ENCODE peak calls at places on chromosomes 16 and 17, in six cellular contexts. F, W, H, R, A and Z are unnamed samples.

GRCh38 chr16:29699324-29700219 is 20.6 kb downstream of the QPRT start:
- DNase-seq in A (no peak), F (no peak), W (no peak), R (no peak), H (no peak), Z (no peak)

GRCh38 chr17:80026359-80027042 is 9.2 kb downstream of the TBC1D16 start:
- DNase-seq in R (no peak), W (no peak), H (no peak), F (peak), A (no peak), Z (no peak)

GRCh38 chr17:44878627-44879221 is 20.5 kb downstream of the EFTUD2 start:
- DNase-seq in A (peak), R (peak), H (peak), F (peak), W (no peak), Z (peak)

GRCh38 chr16:27642753-27643152 is 92.8 kb downstream of the KATNIP start:
- DNase-seq in W (no peak), H (peak), F (no peak), R (no peak), A (no peak), Z (no peak)

GRCh38 chr17:77801545-77802332 is 156.8 kb upstream of the TNRC6C start:
- DNase-seq in H (no peak), F (no peak), W (no peak), A (no peak), R (no peak), Z (no peak)

GRCh38 chr17:82241183-82241925 is 12.5 kb downstream of the SLC16A3 start:
- DNase-seq in W (peak), R (no peak), F (peak), A (peak), H (no peak), Z (peak)

GRCh38 chr17:34312080-34312479 is 7.2 kb upstream of the CCL8 start:
- DNase-seq in F (no peak), W (no peak), R (no peak), A (peak), H (no peak), Z (no peak)

GRCh38 chr16:88649195-88649923 is 1.5 kb downstream of the CYBA start:
- DNase-seq in F (no peak), W (no peak), H (no peak), R (no peak), A (no peak), Z (no peak)

GRCh38 chr17:21282231-21282630 is 2.3 kb upstream of the MAP2K3 start:
- DNase-seq in F (no peak), R (peak), H (peak), W (no peak), A (peak), Z (no peak)

GRCh38 chr16:80120899-80121521 is 419.8 kb upstream of the DYNLRB2 start:
- DNase-seq in R (no peak), H (no peak), A (no peak), F (no peak), W (no peak), Z (no peak)

GRCh38 chr17:55763856-55764255 is 13.0 kb downstream of the PCTP start:
- DNase-seq in F (no peak), H (no peak), R (no peak), W (no peak), A (no peak), Z (no peak)

GRCh38 chr16:87806246-87806607 is 40.4 kb upstream of the KLHDC4 start:
- DNase-seq in A (peak), W (no peak), F (no peak), H (peak), R (no peak), Z (no peak)

GRCh38 chr17:28968269-28968913 is 17.1 kb upstream of the PHF12 start:
- DNase-seq in R (no peak), A (peak), F (no peak), W (no peak), H (no peak), Z (no peak)

GRCh38 chr16:10256855-10257641 is 74.8 kb upstream of the GRIN2A start:
- DNase-seq in R (peak), H (no peak), A (no peak), F (peak), W (no peak), Z (peak)

GRCh38 chr17:71516149-71516548 is 604.7 kb upstream of the SOX9 start:
- DNase-seq in A (no peak), W (no peak), F (no peak), H (no peak), R (no peak), Z (no peak)

GRCh38 chr17:63774982-63775290 is 966 bp downstream of the DDX42 start:
- DNase-seq in A (no peak), F (no peak), R (no peak), W (no peak), H (no peak), Z (no peak)

GRCh38 chr16:16071631-16072244 is 122.3 kb downstream of the ABCC1 start:
- DNase-seq in H (no peak), R (no peak), W (no peak), F (no peak), A (peak), Z (peak)

GRCh38 chr16:89696598-89697128 is 4.8 kb downstream of the SPATA2L start:
- DNase-seq in W (no peak), H (no peak), R (no peak), A (no peak), F (no peak), Z (no peak)

GRCh38 chr17:63126607-63127006 is 160.6 kb downstream of the TANC2 start:
- DNase-seq in H (no peak), F (no peak), W (no peak), R (no peak), A (peak), Z (no peak)

GRCh38 chr17:62882878-62883277 is 74.8 kb upstream of the MARCHF10 start:
- DNase-seq in A (no peak), H (no peak), F (no peak), R (no peak), W (no peak), Z (no peak)

GRCh38 chr16:79707867-79708266 is 107.3 kb upstream of the MAF start:
- DNase-seq in H (no peak), F (peak), A (no peak), W (peak), R (no peak), Z (peak)

GRCh38 chr16:57652695-57653471 is 15.2 kb upstream of the ADGRG3 start:
- DNase-seq in R (no peak), A (no peak), F (no peak), W (no peak), H (no peak), Z (no peak)

GRCh38 chr17:72502111-72502939 is 381.5 kb downstream of the SOX9 start:
- DNase-seq in H (no peak), F (peak), R (no peak), W (no peak), A (peak), Z (no peak)

GRCh38 chr16:1610841-1611653 is 825 bp downstream of the IFT140 start:
- DNase-seq in F (no peak), R (no peak), W (no peak), H (no peak), A (peak), Z (no peak)

GRCh38 chr17:81685108-81685507 is 1.3 kb downstream of the HGS start:
- DNase-seq in R (peak), W (no peak), A (peak), H (no peak), F (no peak), Z (no peak)

GRCh38 chr17:35796942-35797341 is 1.5 kb upstream of the MMP28 start:
- DNase-seq in W (no peak), F (no peak), H (no peak), R (no peak), A (no peak), Z (no peak)

GRCh38 chr16:70638814-70639792 is 7.3 kb upstream of the IL34 start:
- DNase-seq in H (no peak), R (no peak), F (no peak), W (no peak), A (peak), Z (no peak)

GRCh38 chr17:45370949-45371413 is 54.2 kb upstream of the MAP3K14 start:
- DNase-seq in R (peak), F (no peak), A (no peak), W (peak), H (peak), Z (no peak)

GRCh38 chr16:21568502-21569189 is 30.7 kb upstream of the METTL9 start:
- DNase-seq in R (no peak), A (no peak), W (peak), F (no peak), H (no peak), Z (no peak)

GRCh38 chr17:82734987-82735866 is at the start of gene FN3K:
- DNase-seq in W (peak), H (no peak), F (peak), A (peak), R (peak), Z (peak)

GRCh38 chr17:35731932-35732805 is 730 bp downstream of the RASL10B start:
- DNase-seq in W (no peak), H (no peak), A (no peak), F (no peak), R (no peak), Z (no peak)

GRCh38 chr16:87853411-87854052 is 15.8 kb downstream of the SLC7A5 start:
- DNase-seq in A (peak), H (peak), W (peak), F (peak), R (peak), Z (peak)

GRCh38 chr17:4739122-4740024 is at the start of the genes CXCL16 and ZMYND15:
- DNase-seq in R (peak), W (no peak), F (no peak), H (no peak), A (peak), Z (peak)

GRCh38 chr16:52470601-52471000 is 76.3 kb downstream of the TOX3 start:
- DNase-seq in R (no peak), F (no peak), H (no peak), A (no peak), W (no peak), Z (no peak)

GRCh38 chr17:56801506-56802178 is 32.1 kb downstream of the C17orf67 start:
- DNase-seq in H (no peak), F (no peak), W (no peak), R (no peak), A (no peak), Z (no peak)

GRCh38 chr16:56022818-56023217 is 147.6 kb upstream of the CES5A start:
- DNase-seq in H (no peak), R (no peak), W (no peak), F (no peak), A (no peak), Z (no peak)

GRCh38 chr16:15484662-15485061 is 50.3 kb downstream of the BMERB1 start:
- DNase-seq in R (no peak), W (no peak), H (no peak), A (peak), F (no peak), Z (no peak)

GRCh38 chr16:53713403-53714013 is 9.6 kb downstream of the FTO start:
- DNase-seq in H (no peak), A (no peak), W (no peak), F (no peak), R (no peak), Z (no peak)

GRCh38 chr17:61805399-61805798 is 57.9 kb downstream of the BRIP1 start:
- DNase-seq in W (no peak), A (peak), F (no peak), H (peak), R (no peak), Z (no peak)

GRCh38 chr16:50497592-50497991 is 50.6 kb upstream of the NKD1 start:
- DNase-seq in H (no peak), F (no peak), R (no peak), A (peak), W (no peak), Z (no peak)
- TF ChIP-seq CTCF in H (no peak), F (no peak), R (no peak), A (no peak), W (no peak), Z (no peak)

GRCh38 chr16:67110136-67110847 is 551 bp downstream of the PHAF1 start:
- DNase-seq in R (no peak), W (no peak), H (no peak), F (no peak), A (no peak), Z (no peak)
- H3K27ac ChIP-seq in R (peak), W (peak), H (peak), F (peak), A (peak), Z (peak)

DNA sequence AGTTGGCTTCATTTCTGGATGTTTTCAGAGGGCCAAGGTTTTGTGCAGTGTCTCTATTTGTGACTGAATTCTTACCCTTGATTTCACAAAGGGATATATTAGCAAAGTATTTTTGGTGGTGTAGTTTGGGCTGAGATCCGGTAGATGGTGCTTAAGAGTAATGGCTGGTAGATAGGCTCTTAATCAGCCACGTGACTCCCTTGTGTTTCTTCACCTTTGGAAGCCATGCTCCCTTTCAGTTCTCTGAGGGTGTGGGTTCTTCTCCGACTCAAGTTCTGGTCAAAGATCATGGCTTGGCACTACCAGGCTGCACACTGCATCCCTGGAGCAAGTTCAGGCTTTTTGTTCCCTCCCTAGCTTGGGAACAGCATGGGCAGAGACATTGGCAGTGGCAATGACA is 887.3 kb downstream of the CDH8 start:
- DNase-seq in H (no peak), W (no peak), F (no peak), R (no peak), A (no peak), Z (no peak)
- TF ChIP-seq CTCF in H (no peak), W (no peak), F (no peak), R (no peak), A (no peak), Z (no peak)

DNA sequence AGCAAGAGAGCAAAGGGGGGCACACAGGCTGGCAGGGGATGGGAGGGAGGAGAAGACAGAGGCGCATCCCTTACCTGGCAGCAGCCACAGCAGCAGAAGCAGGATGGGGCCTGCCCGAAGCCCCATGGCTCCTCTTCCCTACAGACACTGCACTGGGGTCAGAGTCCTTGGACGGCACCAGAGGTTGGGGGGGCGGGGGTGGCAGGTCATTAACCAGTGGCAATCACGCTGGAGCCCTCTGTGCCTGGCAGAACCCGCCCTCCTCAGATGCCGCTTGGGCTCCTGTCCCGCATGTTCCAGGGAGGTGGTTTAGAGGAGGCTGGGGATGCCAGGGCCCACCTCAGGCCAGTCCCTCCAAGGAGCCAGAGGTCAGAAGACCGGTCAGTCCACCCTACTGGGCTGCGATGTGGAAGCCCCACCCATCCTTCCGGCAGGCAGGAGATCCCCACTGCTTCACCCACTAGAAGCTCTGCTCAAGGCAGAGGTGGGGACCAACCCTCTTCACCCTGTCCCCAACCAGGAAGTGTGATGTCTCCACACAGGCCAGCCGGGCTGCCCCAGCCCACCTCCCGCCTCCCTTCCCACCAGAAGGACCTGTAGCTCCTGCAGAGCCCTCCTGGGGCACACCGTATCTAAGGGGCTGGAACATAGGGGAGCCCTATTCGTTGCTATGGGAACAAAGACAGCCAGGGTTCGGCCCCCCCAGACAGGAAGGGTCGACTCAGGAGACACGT is 11.7 kb downstream of the ZG16B start:
- DNase-seq in R (no peak), W (no peak), F (no peak), A (no peak), H (no peak), Z (no peak)
- H3K27ac ChIP-seq in R (peak), W (no peak), F (no peak), A (no peak), H (peak), Z (peak)

GRCh38 chr17:76431509-76431908 is 21.4 kb downstream of the UBE2O start:
- DNase-seq in F (no peak), W (no peak), A (no peak), R (no peak), H (no peak), Z (no peak)

GRCh38 chr17:76432004-76432403 is 20.9 kb downstream of the UBE2O start:
- DNase-seq in A (no peak), H (no peak), W (no peak), F (no peak), R (no peak), Z (no peak)

GRCh38 chr17:76434870-76435269 is 18.1 kb downstream of the UBE2O start:
- DNase-seq in H (no peak), F (no peak), R (no peak), W (no peak), A (no peak), Z (no peak)

GRCh38 chr17:76433693-76434092 is 19.3 kb downstream of the UBE2O start:
- DNase-seq in F (no peak), W (no peak), H (no peak), A (no peak), R (no peak), Z (no peak)

GRCh38 chr17:76432712-76433336 is 20.1 kb downstream of the UBE2O start:
- DNase-seq in R (no peak), A (no peak), H (peak), W (no peak), F (no peak), Z (no peak)
- TF ChIP-seq CTCF in R (peak), A (peak), H (peak), W (peak), F (no peak), Z (peak)

GRCh38 chr17:52227926-52228325 is 69.4 kb upstream of the CA10 start:
- DNase-seq in H (no peak), R (no peak), W (no peak), A (no peak), F (no peak), Z (no peak)

GRCh38 chr17:52237151-52237550 is 78.6 kb upstream of the CA10 start:
- DNase-seq in H (no peak), W (no peak), R (no peak), F (no peak), A (no peak), Z (no peak)

GRCh38 chr17:52233632-52234031 is 75.1 kb upstream of the CA10 start:
- DNase-seq in A (no peak), W (no peak), H (no peak), R (no peak), F (no peak), Z (no peak)

GRCh38 chr17:52235416-52235960 is 77.0 kb upstream of the CA10 start:
- DNase-seq in W (no peak), R (no peak), F (no peak), A (no peak), H (no peak), Z (no peak)

GRCh38 chr17:52233176-52233575 is 74.7 kb upstream of the CA10 start:
- DNase-seq in F (no peak), R (no peak), W (no peak), H (no peak), A (peak), Z (no peak)
- H3K27ac ChIP-seq in F (no peak), R (no peak), W (no peak), H (no peak), A (no peak), Z (no peak)

DNA sequence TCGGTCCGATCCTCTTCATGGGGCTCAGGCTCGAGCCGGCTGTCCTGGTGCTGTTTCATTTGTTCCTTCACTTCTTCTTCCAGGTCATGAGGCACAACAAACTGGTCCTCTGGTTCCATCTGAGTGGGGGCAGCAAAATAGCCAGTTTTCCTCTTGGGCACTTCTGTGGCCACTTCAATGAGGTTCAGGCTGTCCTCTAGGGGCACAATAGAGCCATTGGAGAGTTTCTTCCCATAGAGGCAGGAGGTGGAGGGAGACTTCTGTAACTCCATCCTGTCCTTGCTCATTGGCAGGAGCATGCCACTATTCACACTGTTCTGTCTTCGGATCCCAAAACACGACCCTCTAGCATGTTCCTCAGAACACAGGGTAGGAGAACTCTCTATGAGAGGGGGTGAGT is 22.9 kb downstream of the MARVELD3 start:
- DNase-seq in A (no peak), F (no peak), R (peak), H (no peak), W (no peak), Z (no peak)
- TF ChIP-seq CTCF in A (peak), F (no peak), R (peak), H (peak), W (peak), Z (no peak)